ENCODE peak calls at places on chromosome 1, in eight cellular contexts. One of them, this sample, is unnamed.

GRCh38 chr1:208223136-208223535 is 21.0 kb downstream of the PLXNA2 start:
- DNase-seq in left ventricle myocardium inferior: no peak
- DNase-seq in CD4-positive, alpha-beta T cell: no peak
- DNase-seq in cardiac muscle cell: no peak
- DNase-seq in neural progenitor cell: no peak
- DNase-seq in GM13977: no peak
- DNase-seq in BJ: no peak
- DNase-seq in tibial artery: no peak
- DNase-seq in this sample: no peak

GRCh38 chr1:51990478-51990965 is at the start of gene RAB3B:
- DNase-seq in tibial artery: peak
- DNase-seq in left ventricle myocardium inferior: peak
- DNase-seq in BJ: no peak
- DNase-seq in CD4-positive, alpha-beta T cell: peak
- DNase-seq in neural progenitor cell: peak
- DNase-seq in GM13977: peak
- DNase-seq in cardiac muscle cell: peak
- DNase-seq in this sample: no peak

GRCh38 chr1:213564215-213564659 is 423.5 kb upstream of the PROX1 start:
- DNase-seq in cardiac muscle cell: no peak
- DNase-seq in BJ: no peak
- DNase-seq in CD4-positive, alpha-beta T cell: no peak
- DNase-seq in left ventricle myocardium inferior: no peak
- DNase-seq in GM13977: no peak
- DNase-seq in neural progenitor cell: peak
- DNase-seq in tibial artery: no peak
- DNase-seq in this sample: no peak

GRCh38 chr1:12016182-12016581 is 3.1 kb upstream of the MIIP start:
- DNase-seq in CD4-positive, alpha-beta T cell: no peak
- DNase-seq in tibial artery: no peak
- DNase-seq in BJ: no peak
- DNase-seq in left ventricle myocardium inferior: no peak
- DNase-seq in neural progenitor cell: no peak
- DNase-seq in cardiac muscle cell: no peak
- DNase-seq in GM13977: no peak
- DNase-seq in this sample: no peak

GRCh38 chr1:178126790-178127189 is 32.9 kb downstream of the RASAL2 start:
- DNase-seq in GM13977: no peak
- DNase-seq in cardiac muscle cell: peak
- DNase-seq in tibial artery: no peak
- DNase-seq in left ventricle myocardium inferior: no peak
- DNase-seq in BJ: peak
- DNase-seq in neural progenitor cell: no peak
- DNase-seq in CD4-positive, alpha-beta T cell: no peak
- DNase-seq in this sample: no peak

GRCh38 chr1:52662645-52663313 is 29.8 kb downstream of the SHISAL2A start:
- DNase-seq in left ventricle myocardium inferior: no peak
- DNase-seq in BJ: no peak
- DNase-seq in cardiac muscle cell: peak
- DNase-seq in CD4-positive, alpha-beta T cell: no peak
- DNase-seq in neural progenitor cell: peak
- DNase-seq in GM13977: no peak
- DNase-seq in tibial artery: no peak
- DNase-seq in this sample: no peak

GRCh38 chr1:66764994-66765578 is 12.8 kb downstream of the DYNLT5 start:
- DNase-seq in cardiac muscle cell: peak
- DNase-seq in left ventricle myocardium inferior: no peak
- DNase-seq in neural progenitor cell: peak
- DNase-seq in tibial artery: no peak
- DNase-seq in BJ: no peak
- DNase-seq in GM13977: peak
- DNase-seq in CD4-positive, alpha-beta T cell: peak
- DNase-seq in this sample: peak

GRCh38 chr1:169105434-169106094 is 926 bp upstream of the ATP1B1 start:
- DNase-seq in CD4-positive, alpha-beta T cell: no peak
- DNase-seq in tibial artery: peak
- DNase-seq in cardiac muscle cell: no peak
- DNase-seq in left ventricle myocardium inferior: peak
- DNase-seq in BJ: no peak
- DNase-seq in neural progenitor cell: peak
- DNase-seq in GM13977: peak
- DNase-seq in this sample: no peak

GRCh38 chr1:234168061-234168724 is 205.1 kb upstream of the COA6 start:
- DNase-seq in cardiac muscle cell: no peak
- DNase-seq in CD4-positive, alpha-beta T cell: no peak
- DNase-seq in left ventricle myocardium inferior: no peak
- DNase-seq in neural progenitor cell: no peak
- DNase-seq in GM13977: no peak
- DNase-seq in BJ: no peak
- DNase-seq in tibial artery: no peak
- DNase-seq in this sample: no peak

GRCh38 chr1:224541901-224542610 is 74.1 kb upstream of the CNIH3 start:
- DNase-seq in tibial artery: no peak
- DNase-seq in neural progenitor cell: no peak
- DNase-seq in GM13977: no peak
- DNase-seq in left ventricle myocardium inferior: no peak
- DNase-seq in CD4-positive, alpha-beta T cell: no peak
- DNase-seq in cardiac muscle cell: peak
- DNase-seq in BJ: no peak
- DNase-seq in this sample: no peak

GRCh38 chr1:190338829-190339228 is 138.8 kb downstream of the BRINP3 start:
- DNase-seq in neural progenitor cell: no peak
- DNase-seq in tibial artery: no peak
- DNase-seq in CD4-positive, alpha-beta T cell: no peak
- DNase-seq in BJ: no peak
- DNase-seq in left ventricle myocardium inferior: no peak
- DNase-seq in cardiac muscle cell: no peak
- DNase-seq in GM13977: no peak
- DNase-seq in this sample: no peak

GRCh38 chr1:86429830-86430229 is 5.9 kb downstream of the CLCA2 start:
- DNase-seq in GM13977: no peak
- DNase-seq in left ventricle myocardium inferior: no peak
- DNase-seq in tibial artery: peak
- DNase-seq in cardiac muscle cell: peak
- DNase-seq in neural progenitor cell: no peak
- DNase-seq in CD4-positive, alpha-beta T cell: no peak
- DNase-seq in BJ: peak
- DNase-seq in this sample: no peak

GRCh38 chr1:20110679-20111078 is 8.7 kb downstream of the PLA2G2D start:
- DNase-seq in GM13977: no peak
- DNase-seq in cardiac muscle cell: peak
- DNase-seq in left ventricle myocardium inferior: no peak
- DNase-seq in BJ: no peak
- DNase-seq in tibial artery: no peak
- DNase-seq in neural progenitor cell: no peak
- DNase-seq in CD4-positive, alpha-beta T cell: no peak
- DNase-seq in this sample: no peak

GRCh38 chr1:240385985-240386978 is 225.7 kb downstream of the GREM2 start:
- DNase-seq in GM13977: no peak
- DNase-seq in cardiac muscle cell: peak
- DNase-seq in BJ: peak
- DNase-seq in neural progenitor cell: no peak
- DNase-seq in tibial artery: no peak
- DNase-seq in CD4-positive, alpha-beta T cell: no peak
- DNase-seq in left ventricle myocardium inferior: no peak
- DNase-seq in this sample: no peak

GRCh38 chr1:168236836-168237611 is 11.2 kb downstream of the SFT2D2 start:
- DNase-seq in BJ: no peak
- DNase-seq in neural progenitor cell: no peak
- DNase-seq in GM13977: no peak
- DNase-seq in tibial artery: no peak
- DNase-seq in left ventricle myocardium inferior: no peak
- DNase-seq in CD4-positive, alpha-beta T cell: no peak
- DNase-seq in cardiac muscle cell: peak
- DNase-seq in this sample: no peak

GRCh38 chr1:162302660-162303344 is 73.9 kb downstream of the SPATA46 start:
- DNase-seq in neural progenitor cell: no peak
- DNase-seq in tibial artery: no peak
- DNase-seq in cardiac muscle cell: peak
- DNase-seq in BJ: no peak
- DNase-seq in CD4-positive, alpha-beta T cell: no peak
- DNase-seq in left ventricle myocardium inferior: no peak
- DNase-seq in GM13977: no peak
- DNase-seq in this sample: no peak

GRCh38 chr1:152870831-152871730 is 7.0 kb upstream of the SMCP start:
- DNase-seq in tibial artery: no peak
- DNase-seq in GM13977: no peak
- DNase-seq in cardiac muscle cell: peak
- DNase-seq in left ventricle myocardium inferior: no peak
- DNase-seq in BJ: no peak
- DNase-seq in CD4-positive, alpha-beta T cell: no peak
- DNase-seq in neural progenitor cell: peak
- DNase-seq in this sample: no peak

GRCh38 chr1:43143441-43143888 is 28.6 kb downstream of the EBNA1BP2 start:
- DNase-seq in neural progenitor cell: peak
- DNase-seq in CD4-positive, alpha-beta T cell: no peak
- DNase-seq in BJ: no peak
- DNase-seq in GM13977: no peak
- DNase-seq in cardiac muscle cell: peak
- DNase-seq in left ventricle myocardium inferior: no peak
- DNase-seq in tibial artery: no peak
- DNase-seq in this sample: no peak

GRCh38 chr1:6278263-6278662 is 17.4 kb upstream of the GPR153 start:
- DNase-seq in BJ: no peak
- DNase-seq in tibial artery: no peak
- DNase-seq in GM13977: no peak
- DNase-seq in left ventricle myocardium inferior: no peak
- DNase-seq in CD4-positive, alpha-beta T cell: no peak
- DNase-seq in cardiac muscle cell: no peak
- DNase-seq in neural progenitor cell: no peak
- DNase-seq in this sample: no peak

GRCh38 chr1:84724128-84724860 is 34.0 kb upstream of the SSX2IP start:
- DNase-seq in left ventricle myocardium inferior: no peak
- DNase-seq in cardiac muscle cell: no peak
- DNase-seq in GM13977: no peak
- DNase-seq in CD4-positive, alpha-beta T cell: peak
- DNase-seq in tibial artery: no peak
- DNase-seq in BJ: no peak
- DNase-seq in neural progenitor cell: peak
- DNase-seq in this sample: no peak
- TF ChIP-seq CTCF in left ventricle myocardium inferior: peak
- TF ChIP-seq CTCF in cardiac muscle cell: no peak
- TF ChIP-seq CTCF in GM13977: peak
- TF ChIP-seq CTCF in CD4-positive, alpha-beta T cell: peak
- TF ChIP-seq CTCF in tibial artery: no peak
- TF ChIP-seq CTCF in BJ: peak
- TF ChIP-seq CTCF in neural progenitor cell: peak
- TF ChIP-seq CTCF in this sample: peak

GRCh38 chr1:166673722-166674121 is 165.6 kb upstream of the POGK start:
- DNase-seq in tibial artery: no peak
- DNase-seq in CD4-positive, alpha-beta T cell: no peak
- DNase-seq in BJ: no peak
- DNase-seq in neural progenitor cell: no peak
- DNase-seq in GM13977: no peak
- DNase-seq in left ventricle myocardium inferior: no peak
- DNase-seq in cardiac muscle cell: no peak
- DNase-seq in this sample: no peak

GRCh38 chr1:166679369-166679768 is 159.9 kb upstream of the POGK start:
- DNase-seq in tibial artery: no peak
- DNase-seq in left ventricle myocardium inferior: no peak
- DNase-seq in BJ: no peak
- DNase-seq in cardiac muscle cell: no peak
- DNase-seq in GM13977: no peak
- DNase-seq in CD4-positive, alpha-beta T cell: no peak
- DNase-seq in neural progenitor cell: no peak
- DNase-seq in this sample: no peak

GRCh38 chr1:166671627-166672026 is 167.6 kb upstream of the POGK start:
- DNase-seq in tibial artery: no peak
- DNase-seq in BJ: no peak
- DNase-seq in cardiac muscle cell: no peak
- DNase-seq in left ventricle myocardium inferior: no peak
- DNase-seq in CD4-positive, alpha-beta T cell: no peak
- DNase-seq in neural progenitor cell: no peak
- DNase-seq in GM13977: no peak
- DNase-seq in this sample: no peak

GRCh38 chr1:166675213-166675612 is 164.1 kb upstream of the POGK start:
- DNase-seq in tibial artery: no peak
- DNase-seq in GM13977: no peak
- DNase-seq in BJ: no peak
- DNase-seq in neural progenitor cell: no peak
- DNase-seq in cardiac muscle cell: no peak
- DNase-seq in CD4-positive, alpha-beta T cell: no peak
- DNase-seq in left ventricle myocardium inferior: no peak
- DNase-seq in this sample: no peak

GRCh38 chr1:166676981-166677380 is 162.3 kb upstream of the POGK start:
- DNase-seq in cardiac muscle cell: no peak
- DNase-seq in left ventricle myocardium inferior: no peak
- DNase-seq in neural progenitor cell: no peak
- DNase-seq in tibial artery: no peak
- DNase-seq in CD4-positive, alpha-beta T cell: no peak
- DNase-seq in GM13977: no peak
- DNase-seq in BJ: no peak
- DNase-seq in this sample: no peak
- TF ChIP-seq CTCF in cardiac muscle cell: no peak
- TF ChIP-seq CTCF in left ventricle myocardium inferior: no peak
- TF ChIP-seq CTCF in neural progenitor cell: no peak
- TF ChIP-seq CTCF in tibial artery: no peak
- TF ChIP-seq CTCF in CD4-positive, alpha-beta T cell: no peak
- TF ChIP-seq CTCF in GM13977: no peak
- TF ChIP-seq CTCF in BJ: no peak
- TF ChIP-seq CTCF in this sample: peak

DNA sequence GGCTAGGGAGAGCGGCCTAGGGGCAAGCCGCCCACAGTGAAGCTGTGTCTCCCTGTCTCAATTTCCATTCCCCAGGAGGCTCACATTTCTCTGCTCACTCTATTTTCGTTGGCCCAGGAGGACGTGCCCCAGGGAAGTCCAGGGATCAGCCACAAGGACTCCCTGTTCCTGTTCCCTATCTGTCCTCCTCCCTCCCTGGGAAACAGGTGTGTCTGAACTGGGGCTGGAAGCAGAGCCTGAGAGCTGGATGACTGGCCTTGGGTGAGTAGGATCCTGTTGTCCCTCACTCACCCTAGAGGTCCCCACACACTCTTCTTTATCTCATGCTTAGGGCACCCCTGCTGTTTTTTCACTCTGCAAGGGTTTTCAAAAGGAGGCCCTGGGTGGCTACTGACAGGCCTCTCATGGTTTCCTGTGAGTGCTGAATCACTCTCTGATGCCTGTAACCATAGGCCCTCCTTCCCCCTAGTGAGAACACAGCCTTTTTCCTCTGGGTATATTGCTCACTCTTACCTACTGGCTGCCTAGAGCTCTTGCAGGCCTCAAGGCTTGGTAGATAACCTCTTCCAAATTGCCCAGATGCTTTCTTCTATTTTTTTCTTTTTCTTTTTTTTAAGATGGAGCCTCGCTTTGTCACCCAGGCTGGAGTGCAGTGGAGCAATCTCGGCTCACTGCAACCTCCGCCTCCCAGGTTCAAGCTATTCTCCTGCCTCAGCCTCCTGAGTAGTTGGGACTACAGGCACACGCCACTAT is 3.3 kb upstream of the UTP11 start:
- DNase-seq in tibial artery: no peak
- DNase-seq in BJ: no peak
- DNase-seq in CD4-positive, alpha-beta T cell: no peak
- DNase-seq in cardiac muscle cell: peak
- DNase-seq in neural progenitor cell: peak
- DNase-seq in left ventricle myocardium inferior: no peak
- DNase-seq in GM13977: no peak
- DNase-seq in this sample: no peak
- TF ChIP-seq CTCF in tibial artery: no peak
- TF ChIP-seq CTCF in BJ: no peak
- TF ChIP-seq CTCF in CD4-positive, alpha-beta T cell: no peak
- TF ChIP-seq CTCF in cardiac muscle cell: no peak
- TF ChIP-seq CTCF in neural progenitor cell: no peak
- TF ChIP-seq CTCF in left ventricle myocardium inferior: no peak
- TF ChIP-seq CTCF in GM13977: no peak
- TF ChIP-seq CTCF in this sample: no peak

GRCh38 chr1:171800342-171800741 is 18.9 kb downstream of the METTL13 start:
- DNase-seq in BJ: no peak
- DNase-seq in neural progenitor cell: no peak
- DNase-seq in left ventricle myocardium inferior: no peak
- DNase-seq in cardiac muscle cell: no peak
- DNase-seq in tibial artery: no peak
- DNase-seq in CD4-positive, alpha-beta T cell: no peak
- DNase-seq in GM13977: no peak
- DNase-seq in this sample: no peak
- TF ChIP-seq CTCF in BJ: no peak
- TF ChIP-seq CTCF in neural progenitor cell: no peak
- TF ChIP-seq CTCF in left ventricle myocardium inferior: no peak
- TF ChIP-seq CTCF in cardiac muscle cell: no peak
- TF ChIP-seq CTCF in tibial artery: no peak
- TF ChIP-seq CTCF in CD4-positive, alpha-beta T cell: no peak
- TF ChIP-seq CTCF in GM13977: no peak
- TF ChIP-seq CTCF in this sample: no peak

This sample was measured in GM12864.